ENCODE peak calls at places on chromosomes 16 and 17, in five cellular contexts. W is IMR-90, T is K562, L is HCT116, Q is endothelial cell of umbilical vein. O is an unnamed sample. For H3K4me1, the result is how much of the 10 kb centered on the place peaks cover.

GRCh38 chr17:8421571-8421970 is 14.1 kb upstream of the NDEL1 start:
- DNase-seq in T (no peak), W (no peak), L (no peak), Q (peak), O (no peak)

GRCh38 chr16:58732545-58733247 is 1.4 kb downstream of the GOT2 start:
- DNase-seq in Q (peak), W (peak), L (no peak), T (no peak), O (no peak)

GRCh38 chr16:23901178-23902131 is 65.7 kb downstream of the PRKCB start:
- DNase-seq in W (no peak), L (no peak), Q (peak), T (peak), O (no peak)

GRCh38 chr16:10323528-10323869 is 62.4 kb upstream of the ATF7IP2 start:
- DNase-seq in Q (no peak), T (no peak), L (no peak), W (no peak), O (no peak)

GRCh38 chr16:56783332-56783731 is 53.4 kb downstream of the NUP93 start:
- DNase-seq in T (no peak), L (no peak), W (no peak), Q (no peak), O (no peak)

GRCh38 chr16:10883004-10883403 is 6.0 kb downstream of the CIITA start:
- DNase-seq in L (no peak), W (no peak), T (no peak), Q (no peak), O (peak)

GRCh38 chr16:69523571-69523970 is 42.2 kb upstream of the NFAT5 start:
- DNase-seq in L (no peak), Q (no peak), T (no peak), W (no peak), O (no peak)

GRCh38 chr17:40076595-40076994 is 13.8 kb downstream of the THRA start:
- DNase-seq in Q (no peak), W (no peak), L (no peak), T (peak), O (no peak)

GRCh38 chr17:78986048-78986648 is 6.4 kb upstream of the LGALS3BP start:
- DNase-seq in Q (peak), T (peak), W (peak), L (no peak), O (peak)

GRCh38 chr17:32912218-32912897 is 15.6 kb upstream of the TMEM98 start:
- DNase-seq in T (peak), L (no peak), W (peak), Q (peak), O (peak)

GRCh38 chr17:50817142-50817751 is 18.1 kb upstream of the WFIKKN2 start:
- DNase-seq in W (no peak), T (peak), Q (no peak), L (peak), O (no peak)

GRCh38 chr17:145671-146541 is 8.5 kb downstream of the SCGB1C2 start:
- DNase-seq in T (no peak), Q (no peak), W (no peak), L (no peak), O (peak)

GRCh38 chr16:11402051-11402744 is 56.9 kb downstream of the RMI2 start:
- DNase-seq in T (no peak), W (no peak), Q (no peak), L (no peak), O (peak)

GRCh38 chr16:2791174-2791573 is 3.8 kb upstream of the PRSS33 start:
- DNase-seq in T (no peak), Q (no peak), W (no peak), L (no peak), O (peak)

GRCh38 chr17:7043544-7044268 is at the start of gene SLC16A11:
- DNase-seq in L (no peak), Q (peak), T (no peak), W (peak), O (peak)

GRCh38 chr16:89505204-89506112 is 2.7 kb upstream of the SPG7 start:
- DNase-seq in W (peak), Q (peak), T (peak), L (peak), O (peak)

GRCh38 chr17:56149266-56150036 is 3.8 kb upstream of the ANKFN1 start:
- DNase-seq in T (no peak), L (no peak), W (peak), Q (no peak), O (no peak)

GRCh38 chr16:55357241-55357640 is 33.2 kb downstream of the IRX6 start:
- DNase-seq in L (no peak), T (no peak), W (no peak), Q (no peak), O (no peak)

GRCh38 chr17:9677411-9677810 is 32.1 kb downstream of the USP43 start:
- DNase-seq in T (no peak), W (no peak), Q (no peak), L (no peak), O (no peak)

GRCh38 chr17:48472485-48473281 is 42.7 kb upstream of the SKAP1 start:
- DNase-seq in T (no peak), W (peak), L (peak), Q (no peak), O (peak)

GRCh38 chr16:83744521-83744981 is 63.2 kb upstream of the HSBP1 start:
- DNase-seq in W (peak), Q (no peak), T (no peak), L (no peak), O (peak)

GRCh38 chr16:3623642-3624041 is 12.2 kb upstream of the SLX4 start:
- DNase-seq in L (no peak), Q (no peak), T (no peak), W (no peak), O (peak)

GRCh38 chr16:55282441-55282840 is 41.6 kb upstream of the IRX6 start:
- DNase-seq in Q (no peak), L (no peak), T (no peak), W (no peak), O (no peak)

GRCh38 chr17:77649717-77650211 is 308.7 kb upstream of the TNRC6C start:
- DNase-seq in Q (no peak), W (no peak), T (peak), L (peak), O (no peak)

GRCh38 chr16:89341697-89342694 is 124.5 kb downstream of the ZNF778 start:
- DNase-seq in Q (no peak), W (no peak), L (no peak), T (no peak), O (peak)

GRCh38 chr17:78839762-78840529 is 668 bp downstream of the USP36 start:
- DNase-seq in T (peak), L (no peak), W (peak), Q (peak), O (peak)

GRCh38 chr16:88584676-88585075 is 14.5 kb downstream of the ZC3H18 start:
- DNase-seq in L (no peak), Q (no peak), T (no peak), W (no peak), O (no peak)

GRCh38 chr17:74130276-74130675 is 73.2 kb upstream of the RPL38 start:
- DNase-seq in L (no peak), T (no peak), W (no peak), Q (no peak), O (peak)

GRCh38 chr17:63685021-63685420 is 14.9 kb downstream of the LIMD2 start:
- DNase-seq in T (no peak), L (no peak), W (no peak), Q (no peak), O (no peak)

GRCh38 chr16:19980866-19981265 is 92.8 kb downstream of the GPR139 start:
- DNase-seq in L (peak), Q (peak), T (peak), W (peak), O (no peak)

GRCh38 chr17:4073983-4074830 is 68.6 kb downstream of the ZZEF1 start:
- DNase-seq in L (no peak), W (no peak), T (no peak), Q (no peak), O (no peak)

GRCh38 chr17:58666858-58667267 is 25.0 kb downstream of the TEX14 start:
- DNase-seq in L (peak), T (peak), Q (peak), W (peak), O (peak)

GRCh38 chr17:72699566-72699965 is 392.9 kb downstream of the SLC39A11 start:
- DNase-seq in W (peak), Q (no peak), L (no peak), T (no peak), O (no peak)

GRCh38 chr17:78826836-78827509 is 13.6 kb downstream of the USP36 start:
- DNase-seq in T (no peak), Q (no peak), L (no peak), W (no peak), O (no peak)

GRCh38 chr16:19563377-19563776 is 7.9 kb downstream of the VPS35L start:
- DNase-seq in Q (no peak), L (no peak), W (no peak), T (no peak), O (no peak)

GRCh38 chr17:17822189-17822978 is 14.4 kb downstream of the SREBF1 start:
- DNase-seq in W (peak), L (no peak), T (no peak), Q (no peak), O (no peak)
- H3K4me1 ChIP-seq in W (half or more), L (half or more), T (half or more), Q (under half), O (half or more)

GRCh38 chr17:31148205-31148604 is 53.4 kb downstream of the NF1 start:
- DNase-seq in Q (no peak), W (peak), T (peak), L (no peak), O (no peak)

GRCh38 chr17:31147507-31148202 is 52.9 kb downstream of the NF1 start:
- DNase-seq in W (no peak), L (no peak), T (peak), Q (no peak), O (no peak)

GRCh38 chr17:31155208-31155810 is 60.5 kb downstream of the NF1 start:
- DNase-seq in L (no peak), Q (no peak), T (no peak), W (peak), O (no peak)

GRCh38 chr17:31156326-31156725 is 61.5 kb downstream of the NF1 start:
- DNase-seq in Q (no peak), W (peak), T (no peak), L (no peak), O (no peak)

GRCh38 chr17:31152271-31152670 is 57.5 kb downstream of the NF1 start:
- DNase-seq in W (no peak), T (no peak), L (no peak), Q (no peak), O (no peak)
- TF ChIP-seq CTCF in W (no peak), T (no peak), L (no peak), Q (no peak), O (no peak)

GRCh38 chr17:36900130-36900590 is 37.1 kb upstream of the LHX1 start:
- DNase-seq in L (no peak), W (no peak), T (no peak), Q (no peak), O (no peak)

GRCh38 chr17:36901506-36901905 is 35.8 kb upstream of the LHX1 start:
- DNase-seq in Q (no peak), W (peak), L (no peak), T (no peak), O (peak)

DNA sequence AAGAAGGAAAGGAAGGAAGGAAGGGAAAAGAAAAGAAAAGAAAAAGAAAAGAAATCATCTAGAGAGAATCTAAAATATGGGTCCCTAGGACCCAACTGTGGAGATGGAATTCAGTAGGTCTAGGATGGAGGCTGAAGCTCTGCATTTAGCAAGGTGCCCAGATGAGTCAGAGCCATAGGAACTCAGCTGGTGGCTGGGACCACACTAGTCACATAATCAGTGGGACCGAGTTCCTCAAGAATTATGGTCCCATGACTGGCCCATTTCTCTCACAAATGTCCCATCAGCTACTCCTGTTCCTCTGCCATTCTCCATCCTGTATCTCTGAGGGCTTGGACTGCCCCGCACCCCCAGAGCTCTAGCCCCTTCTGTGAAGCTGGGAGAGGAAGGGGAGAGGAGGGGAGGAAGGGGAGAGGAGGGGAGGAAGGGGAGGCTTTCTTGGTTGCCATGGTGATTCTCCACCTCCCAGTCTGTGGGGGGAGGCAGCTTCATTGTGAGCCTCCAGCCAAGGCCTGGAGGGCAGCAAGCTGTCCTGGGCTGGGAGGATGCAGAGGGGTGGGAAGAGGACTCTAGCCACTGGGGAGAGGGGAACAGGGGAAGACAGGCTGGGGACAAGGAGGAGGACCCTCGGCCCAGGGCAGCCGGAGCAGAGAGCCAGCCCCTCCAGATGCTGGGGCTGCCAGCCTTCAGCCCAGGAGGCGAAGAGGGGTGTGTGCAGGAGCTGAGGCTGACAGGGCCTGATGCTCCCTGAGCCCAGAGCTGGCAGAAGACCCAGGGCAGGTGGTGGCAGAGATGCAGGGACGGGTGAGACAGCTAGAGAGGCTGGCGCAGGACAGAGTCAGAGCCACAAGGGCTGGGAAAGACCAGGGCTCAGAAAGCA is 37.8 kb upstream of the LHX1 start:
- DNase-seq in L (no peak), W (no peak), Q (no peak), T (no peak), O (no peak)
- H3K9ac ChIP-seq in L (no peak), W (no peak), Q (no peak), T (no peak), O (no peak)

DNA sequence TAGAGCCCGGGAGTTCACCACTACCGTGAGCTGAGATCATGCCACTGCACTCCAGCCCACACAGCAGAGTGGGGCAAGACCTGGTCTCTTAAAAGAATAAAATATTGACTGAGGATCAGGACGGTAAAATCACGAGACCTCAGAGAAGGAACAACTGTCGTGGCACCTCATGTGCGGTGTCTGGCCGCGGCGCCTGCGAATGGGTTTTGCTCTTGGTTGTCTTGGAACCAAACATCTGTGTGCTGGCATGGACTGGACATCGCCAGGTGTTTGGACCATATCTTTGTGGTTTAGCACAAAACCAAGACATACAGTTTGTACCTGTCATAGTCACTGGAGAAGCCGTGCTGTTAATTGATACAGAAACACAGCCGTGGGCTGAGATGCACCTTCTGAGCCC is 212.9 kb upstream of the CHMP6 start:
- DNase-seq in T (no peak), Q (no peak), L (no peak), W (no peak), O (no peak)
- H3K4me1 ChIP-seq in T (under half), Q (under half), L (half or more), W (under half), O (under half)

O was measured in kidney.